ENCODE peak calls at places on chromosomes 7 and 10, in six cellular contexts. O, H, X, Q, B and P are unnamed samples.

GRCh38 chr10:105834261-105835059 is 1193.4 kb downstream of the SORCS3 start:
- DNase-seq in O (no peak), H (peak; percentile 7), X (no peak), Q (no peak), B (no peak), P (no peak)

GRCh38 chr7:4797858-4798705 is 22.7 kb downstream of the AP5Z1 start:
- DNase-seq in O (peak; percentile 48), H (peak; percentile 50), X (peak; percentile 74), Q (peak; percentile 59), B (peak; percentile 37), P (peak; percentile 23)

GRCh38 chr7:67854784-67855183 is 858.2 kb downstream of the TYW1 start:
- DNase-seq in O (no peak), H (no peak), X (no peak), Q (no peak), B (no peak), P (no peak)

GRCh38 chr10:77548157-77548556 is 89.5 kb downstream of the KCNMA1 start:
- DNase-seq in O (no peak), H (no peak), X (no peak), Q (no peak), B (no peak), P (no peak)

GRCh38 chr10:58209669-58210068 is 58.0 kb downstream of the IPMK start:
- DNase-seq in O (no peak), H (peak; percentile 10), X (no peak), Q (no peak), B (peak; percentile 15), P (peak; percentile 27)

GRCh38 chr7:154183482-154183881 is 131.3 kb downstream of the DPP6 start:
- DNase-seq in O (no peak), H (no peak), X (no peak), Q (no peak), B (no peak), P (no peak)

GRCh38 chr10:10677479-10677878 is 340.2 kb upstream of the CELF2 start:
- DNase-seq in O (peak; percentile 30), H (peak; percentile 93), X (peak; percentile 57), Q (peak; percentile 27), B (peak; percentile 89), P (peak; percentile 74)

GRCh38 chr7:148753224-148753623 is 54.5 kb downstream of the CUL1 start:
- DNase-seq in O (no peak), H (peak; percentile 44), X (peak; percentile 58), Q (no peak), B (no peak), P (no peak)

GRCh38 chr7:22420973-22421635 is 64.2 kb upstream of the RAPGEF5 start:
- DNase-seq in O (no peak), H (peak; percentile 18), X (no peak), Q (no peak), B (no peak), P (no peak)

GRCh38 chr10:78510566-78511323 is 477.1 kb downstream of the RPS24 start:
- DNase-seq in O (no peak), H (no peak), X (no peak), Q (no peak), B (no peak), P (no peak)

GRCh38 chr7:12490105-12490688 is 80.3 kb upstream of the SCIN start:
- DNase-seq in O (no peak), H (peak; percentile 41), X (peak; percentile 38), Q (no peak), B (peak; percentile 50), P (peak; percentile 49)

GRCh38 chr7:5633161-5634106 is 148.0 kb downstream of the RNF216 start:
- DNase-seq in O (no peak), H (no peak), X (no peak), Q (no peak), B (no peak), P (peak; percentile 34)

DNA sequence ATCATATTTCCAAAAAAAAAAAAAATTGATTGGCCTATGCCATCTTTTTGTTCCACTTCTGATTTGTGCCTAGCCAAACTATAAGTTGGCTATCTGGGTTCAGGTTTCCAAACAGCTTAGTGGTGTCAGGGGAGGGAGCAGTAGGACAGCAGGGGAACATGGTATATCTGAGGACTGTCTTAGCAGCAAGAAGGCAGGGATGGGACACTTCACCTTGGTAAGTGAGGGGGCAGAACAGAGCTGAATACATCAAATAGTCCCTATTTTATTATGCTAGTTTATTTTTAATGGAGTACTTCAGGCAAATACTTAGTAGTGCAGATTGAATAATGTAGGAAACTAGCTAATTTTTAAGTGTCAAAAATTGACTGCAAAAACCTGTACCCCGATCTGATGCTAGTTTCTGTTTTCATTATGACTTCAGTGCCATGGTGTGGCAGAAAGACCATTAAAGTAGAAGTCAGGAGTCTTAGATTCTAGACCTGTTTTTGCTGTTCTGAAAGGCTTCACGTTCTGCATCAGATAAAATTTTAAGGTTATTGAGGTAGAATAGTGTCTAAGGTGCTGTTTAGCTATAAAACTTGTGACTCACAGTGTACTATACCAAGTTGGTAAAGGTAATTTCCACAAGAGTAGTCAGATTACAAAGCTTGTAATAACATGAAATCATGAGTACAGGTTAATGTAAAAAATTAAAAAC is 38.4 kb downstream of the ZNRF2 start:
- DNase-seq in O (no peak), H (no peak), X (peak; percentile 59), Q (no peak), B (no peak), P (no peak)
- H3K4me3 ChIP-seq in O (no peak overlapping the region), H (no peak overlapping the region), X (peak overlapping the region; percentile 65), Q (no peak overlapping the region), B (no peak overlapping the region), P (no peak overlapping the region)

GRCh38 chr10:9311702-9312499 is 1257.4 kb downstream of the GATA3 start:
- DNase-seq in O (no peak), H (no peak), X (no peak), Q (no peak), B (peak; percentile 6), P (no peak)
- TF ChIP-seq CTCF in O (no peak), H (peak; percentile 34), X (peak; percentile 3), Q (no peak), B (peak; percentile 38), P (peak; percentile 41)

GRCh38 chr7:82507976-82508677 is 64.5 kb upstream of the CACNA2D1 start:
- DNase-seq in O (peak; percentile 47), H (no peak), X (no peak), Q (peak; percentile 43), B (no peak), P (no peak)
- H3K4me3 ChIP-seq in O (peak overlapping the region; percentile 38), H (no peak overlapping the region), X (no peak overlapping the region), Q (peak overlapping the region; percentile 5), B (no peak overlapping the region), P (no peak overlapping the region)

GRCh38 chr7:122803323-122803722 is 82.9 kb downstream of the CADPS2 start:
- DNase-seq in O (no peak), H (peak; percentile 57), X (peak; percentile 38), Q (no peak), B (peak; percentile 32), P (peak; percentile 15)
- TF ChIP-seq CTCF in O (peak; percentile 59), H (peak; percentile 55), X (peak; percentile 43), Q (peak; percentile 11), B (peak; percentile 15), P (peak; percentile 39)

DNA sequence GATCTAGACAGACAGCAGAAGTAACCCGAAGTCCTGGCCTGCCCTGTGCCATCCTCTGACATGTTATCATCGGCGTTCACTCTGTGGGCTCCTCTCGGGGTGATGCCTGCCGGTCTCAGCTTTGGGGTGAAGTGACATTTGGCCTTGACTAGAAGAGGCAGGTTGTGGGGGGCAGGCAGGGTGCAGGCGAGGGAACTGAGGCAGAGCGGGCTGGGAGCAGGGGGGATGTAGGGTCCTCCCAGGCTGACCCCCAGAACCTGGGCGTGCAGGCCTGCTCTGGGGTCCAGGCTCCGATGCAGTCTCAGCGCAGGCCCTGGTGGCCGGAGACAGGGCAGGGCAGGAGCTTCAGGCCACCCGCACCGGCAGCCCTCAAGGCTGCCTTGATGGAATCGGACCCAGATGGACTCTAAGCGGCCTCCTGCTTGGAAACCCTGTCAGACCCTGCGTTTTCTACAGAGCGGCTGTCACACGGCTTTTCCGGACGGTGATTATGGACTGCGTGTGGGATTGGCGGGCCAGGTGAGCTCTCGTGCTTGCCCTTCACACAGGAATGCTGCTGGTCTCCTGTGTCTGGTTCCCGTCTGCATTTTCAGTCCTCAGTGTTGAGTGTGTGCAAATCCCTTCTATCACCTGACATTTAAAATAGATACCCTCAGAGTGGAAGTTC is 842 bp upstream of the JAKMIP3 start:
- DNase-seq in O (no peak), H (no peak), X (no peak), Q (no peak), B (no peak), P (no peak)
- H3K4me3 ChIP-seq in O (no peak overlapping the region), H (peak overlapping the region; percentile 64), X (no peak overlapping the region), Q (no peak overlapping the region), B (no peak overlapping the region), P (no peak overlapping the region)

GRCh38 chr10:99852481-99853213 is 70.2 kb downstream of the ABCC2 start:
- DNase-seq in O (no peak), H (no peak), X (no peak), Q (no peak), B (no peak), P (no peak)

GRCh38 chr10:99853655-99854054 is 71.2 kb downstream of the ABCC2 start:
- DNase-seq in O (no peak), H (no peak), X (no peak), Q (no peak), B (no peak), P (no peak)

GRCh38 chr10:99851825-99852224 is 69.4 kb downstream of the ABCC2 start:
- DNase-seq in O (no peak), H (no peak), X (no peak), Q (no peak), B (no peak), P (no peak)

GRCh38 chr10:99855479-99856071 is 73.1 kb downstream of the ABCC2 start:
- DNase-seq in O (no peak), H (no peak), X (no peak), Q (no peak), B (no peak), P (no peak)

DNA sequence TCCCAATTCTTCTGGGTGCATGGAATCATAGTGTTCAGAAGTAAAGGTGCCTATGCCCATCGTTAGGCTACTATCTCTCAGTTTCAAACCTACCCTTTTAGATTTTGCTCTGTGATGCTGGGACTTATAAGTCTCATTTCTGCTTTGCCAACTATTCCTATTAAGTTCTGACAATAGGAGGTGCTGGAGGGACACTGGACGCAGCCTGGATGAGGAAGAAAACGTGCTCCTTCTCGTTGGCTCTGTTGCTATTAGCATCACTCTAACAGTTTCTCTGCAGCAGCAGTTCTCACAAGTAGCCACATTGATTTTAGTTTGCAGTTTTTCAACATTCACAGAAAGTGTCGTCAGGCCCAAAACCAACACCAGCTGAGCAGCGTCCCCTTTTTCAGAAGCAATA is 72.4 kb downstream of the ABCC2 start:
- DNase-seq in O (no peak), H (peak; percentile 91), X (peak; percentile 62), Q (no peak), B (peak; percentile 80), P (peak; percentile 85)
- TF ChIP-seq CTCF in O (no peak), H (peak; percentile 81), X (peak; percentile 16), Q (no peak), B (peak; percentile 74), P (peak; percentile 64)

DNA sequence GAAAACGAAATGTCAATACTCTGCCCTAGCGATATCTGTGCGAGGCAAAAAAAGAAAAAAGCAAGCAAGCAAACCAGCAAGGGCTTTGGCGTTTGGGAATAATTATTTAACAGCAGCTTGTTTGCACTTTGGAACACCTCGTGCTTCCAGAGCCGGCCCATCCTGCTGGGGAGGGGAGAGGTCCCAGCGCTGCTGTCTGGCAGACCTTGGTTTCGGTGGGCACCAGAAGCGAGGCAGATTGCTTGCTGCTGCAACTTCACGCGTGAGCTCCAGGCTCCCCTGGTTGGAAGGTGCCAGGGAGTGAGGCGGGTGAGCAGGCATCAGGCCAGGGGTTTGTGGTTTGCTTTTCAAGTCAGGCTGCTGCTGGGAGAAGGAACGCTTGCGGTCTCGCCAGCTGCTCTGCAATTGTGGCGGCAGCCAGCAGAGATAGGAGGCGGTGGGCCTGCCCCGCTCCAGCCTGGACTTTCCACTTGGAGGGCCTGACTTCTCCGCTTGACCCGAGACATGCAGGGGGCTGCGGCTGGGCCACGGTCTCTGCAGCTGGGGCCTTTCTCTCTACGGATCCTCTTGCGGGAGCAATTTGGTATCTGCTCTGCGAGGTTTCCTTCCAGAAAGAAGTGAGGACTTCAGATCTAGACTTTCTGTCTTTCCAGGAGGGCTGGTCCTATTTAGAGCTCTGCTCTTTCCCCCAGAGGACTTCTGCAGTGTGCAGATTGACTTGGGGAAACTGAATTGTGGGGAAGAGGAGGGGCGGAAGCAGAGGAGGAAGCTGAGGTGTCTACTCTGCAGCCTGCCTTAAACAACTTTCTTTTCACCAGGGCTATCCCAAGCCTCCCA is 131.4 kb downstream of the PRPF18 start:
- DNase-seq in O (peak; percentile 90), H (peak; percentile 92), X (peak; percentile 84), Q (peak; percentile 80), B (peak; percentile 92), P (peak; percentile 97)
- H3K4me3 ChIP-seq in O (peak overlapping the region; percentile 43), H (peak overlapping the region; percentile 17), X (peak overlapping the region; percentile 34), Q (peak overlapping the region; percentile 18), B (peak overlapping the region; percentile 23), P (no peak overlapping the region)